ENCODE peak calls at places on chromosomes 12 and 14, in eight cellular contexts. V is stomach, L is HepG2, P is transverse colon, G is GM12878, T is vagina, W is K562, O is sigmoid colon. Z is an unnamed sample. For H3K4me1, the result is how much of the 10 kb centered on the place peaks cover.

GRCh38 chr12:104055686-104056388 is 5.8 kb upstream of the GLT8D2 start:
- DNase-seq in V (peak), T (no peak), W (no peak), O (peak), P (peak), G (no peak), L (no peak), Z (no peak)

GRCh38 chr12:121825041-121825523 is 21.3 kb downstream of the SETD1B start:
- DNase-seq in L (no peak), W (no peak), T (no peak), O (peak), V (no peak), P (no peak), G (no peak), Z (no peak)

GRCh38 chr12:74889563-74890236 is 319.9 kb downstream of the KCNC2 start:
- DNase-seq in P (no peak), L (no peak), O (no peak), V (no peak), W (no peak), T (no peak), G (no peak), Z (no peak)

GRCh38 chr12:92597118-92597517 is 105.7 kb upstream of the PLEKHG7 start:
- DNase-seq in O (no peak), T (no peak), W (no peak), L (no peak), V (no peak), G (no peak), P (no peak), Z (no peak)

GRCh38 chr12:29187756-29188155 is 38.7 kb downstream of the FAR2 start:
- DNase-seq in G (no peak), V (no peak), P (no peak), L (no peak), T (no peak), W (no peak), O (no peak), Z (no peak)

GRCh38 chr14:33646692-33647260 is 304.1 kb downstream of the EGLN3 start:
- DNase-seq in O (no peak), V (no peak), T (no peak), W (no peak), P (no peak), G (no peak), L (no peak), Z (no peak)

GRCh38 chr14:76152333-76152681 is 585 bp downstream of the GPATCH2L start:
- DNase-seq in V (peak), W (peak), L (peak), T (no peak), P (peak), O (peak), G (peak), Z (peak)

GRCh38 chr14:52352546-52352945 is 38.4 kb downstream of the PTGER2 start:
- DNase-seq in P (no peak), G (no peak), V (no peak), T (no peak), W (no peak), O (no peak), L (no peak), Z (no peak)

GRCh38 chr14:105069887-105070759 is 4.9 kb upstream of the GPR132 start:
- DNase-seq in G (peak), P (no peak), W (peak), V (no peak), L (no peak), O (peak), T (no peak), Z (peak)

GRCh38 chr12:93632383-93632782 is 44.8 kb upstream of the CRADD start:
- DNase-seq in W (no peak), P (no peak), O (no peak), G (no peak), T (no peak), V (no peak), L (no peak), Z (no peak)

GRCh38 chr14:100726467-100726811 is 253 bp upstream of the DLK1 start:
- DNase-seq in V (no peak), P (no peak), O (no peak), G (no peak), T (no peak), W (no peak), L (no peak), Z (no peak)

GRCh38 chr14:90664911-90665695 is 151.1 kb downstream of the TTC7B start:
- DNase-seq in O (no peak), T (no peak), L (no peak), W (no peak), G (no peak), V (no peak), P (no peak), Z (no peak)

GRCh38 chr14:89013098-89013504 is 188.7 kb downstream of the TTC8 start:
- DNase-seq in L (peak), O (no peak), P (peak), T (no peak), V (peak), G (no peak), W (peak), Z (no peak)

GRCh38 chr12:14417717-14418116 is 52.2 kb downstream of the ATF7IP start:
- DNase-seq in L (peak), P (peak), T (no peak), W (peak), O (peak), V (peak), G (no peak), Z (peak)

DNA sequence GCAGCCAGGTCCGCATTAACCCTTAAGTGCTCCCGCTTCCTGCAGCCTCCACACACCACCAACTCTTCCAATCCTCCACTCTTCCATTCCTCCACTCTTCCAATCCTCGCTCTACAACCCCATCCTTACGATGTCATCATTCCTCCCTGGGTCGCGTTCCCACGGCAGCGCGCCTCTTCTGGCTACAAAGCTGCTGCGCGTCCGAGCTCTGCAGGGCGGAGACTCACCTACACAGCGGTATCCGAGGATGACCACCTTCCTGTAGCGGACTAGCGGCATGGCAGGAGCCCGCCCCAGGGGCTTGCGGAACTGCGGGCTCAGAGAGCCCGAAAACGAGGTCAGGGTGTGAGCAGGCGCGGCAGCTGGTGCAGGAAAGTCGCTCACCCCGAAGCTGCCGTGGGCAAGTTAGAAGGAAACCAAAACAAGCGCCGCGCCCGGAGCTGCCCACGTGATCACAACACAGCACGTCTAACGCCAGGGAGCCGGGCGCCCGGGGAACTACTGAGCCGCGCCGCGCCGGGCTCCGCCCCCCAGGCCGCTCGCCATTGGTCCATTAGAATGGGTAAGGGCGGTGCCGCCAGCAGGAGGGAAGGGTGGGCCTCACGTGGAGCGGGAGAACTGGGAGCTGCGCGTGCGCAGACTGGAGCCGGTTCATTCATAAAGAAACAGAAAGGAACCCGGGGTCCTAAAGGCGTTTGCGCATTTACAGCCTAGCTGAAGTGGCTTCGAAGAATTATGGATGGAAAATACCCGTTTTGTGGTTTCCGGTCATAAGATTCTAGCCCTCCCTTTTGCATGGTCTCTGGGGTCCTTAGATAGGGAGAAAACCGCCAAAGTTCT is at the start of gene RHEBL1:
- DNase-seq in O (peak), P (peak), V (peak), T (no peak), G (peak), L (peak), W (peak), Z (peak)
- TF ChIP-seq POLR2A in O (no peak), P (peak), V (no peak), T (no peak), G (peak), L (no peak), W (peak), Z (peak)

GRCh38 chr12:53217049-53217929 is 10.2 kb upstream of the ITGB7 start:
- DNase-seq in V (peak), T (no peak), G (no peak), L (no peak), W (no peak), O (peak), P (peak), Z (peak)
- H3K4me1 ChIP-seq in V (under half), T (half or more), G (under half), L (under half), W (half or more), O (under half), P (under half), Z (half or more)

GRCh38 chr14:22383515-22384166 is 205.4 kb downstream of the DAD1 start:
- DNase-seq in T (no peak), L (no peak), P (peak), O (no peak), G (peak), V (peak), W (no peak), Z (no peak)
- TF ChIP-seq POLR2AphosphoS5 in T (no peak), L (no peak), P (no peak), O (no peak), G (peak), V (no peak), W (no peak), Z (no peak)

GRCh38 chr12:108724890-108725151 is 6.5 kb downstream of the CORO1C start:
- DNase-seq in P (no peak), L (no peak), V (no peak), G (no peak), O (no peak), T (no peak), W (no peak), Z (no peak)
- TF ChIP-seq POLR2A in P (no peak), L (no peak), V (no peak), G (no peak), O (no peak), T (no peak), W (no peak), Z (no peak)

GRCh38 chr12:128138125-128138524 is 128.8 kb upstream of the TMEM132C start:
- DNase-seq in W (no peak), V (no peak), T (no peak), L (no peak), G (no peak), P (no peak), O (no peak), Z (no peak)
- H3K4me1 ChIP-seq in W (under half), V (under half), T (under half), L (under half), G (under half), P (under half), O (under half), Z (under half)

DNA sequence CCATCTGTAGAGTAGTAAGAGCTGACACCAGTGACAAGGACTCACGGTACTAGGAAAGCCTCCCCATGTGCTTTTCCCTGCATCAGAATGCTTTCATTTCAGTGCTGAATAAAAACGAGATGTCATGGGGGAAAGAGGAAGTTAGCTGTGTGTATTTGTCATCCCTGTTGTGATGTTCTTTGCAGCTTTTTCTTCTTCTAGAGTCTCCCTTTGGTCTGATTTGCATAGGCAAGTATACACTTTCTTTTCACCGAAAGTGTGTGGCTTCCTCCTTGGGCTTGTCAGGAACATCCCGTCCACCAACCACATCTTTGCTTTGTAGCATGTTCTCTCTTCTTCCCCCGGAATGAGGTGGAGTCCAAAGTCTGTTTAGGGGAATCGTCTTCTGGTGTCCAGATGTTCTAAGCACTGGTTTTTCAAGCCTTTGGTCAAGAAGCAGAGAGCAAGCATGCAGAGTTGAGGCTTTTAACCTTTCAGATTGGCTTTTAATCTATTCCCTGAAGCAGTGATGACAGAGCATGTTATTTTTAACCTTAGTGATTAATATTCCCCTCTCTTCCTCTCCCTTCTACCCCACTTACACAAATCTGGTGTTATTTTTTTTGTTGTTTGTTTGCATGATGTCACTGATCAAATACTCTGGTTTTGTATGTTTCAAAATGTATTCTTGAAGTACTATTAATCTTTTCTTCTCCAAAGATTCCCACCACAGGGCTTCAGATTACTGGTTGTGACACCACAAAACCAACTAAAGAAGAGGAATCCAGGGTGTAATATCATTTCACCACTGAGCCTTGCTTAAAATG is 163.4 kb downstream of the SAMD4A start:
- DNase-seq in V (no peak), T (no peak), G (peak), O (no peak), W (peak), P (peak), L (no peak), Z (no peak)
- TF ChIP-seq POLR2AphosphoS5 in V (peak), T (no peak), G (no peak), O (no peak), W (no peak), P (no peak), L (no peak), Z (no peak)

GRCh38 chr14:103552811-103553210 is 9.6 kb downstream of the BAG5 start:
- DNase-seq in L (no peak), O (no peak), P (peak), T (no peak), V (no peak), W (no peak), G (no peak), Z (no peak)

GRCh38 chr14:103550451-103551337 is 11.8 kb downstream of the BAG5 start:
- DNase-seq in T (no peak), L (no peak), V (no peak), W (no peak), P (no peak), G (no peak), O (peak), Z (peak)

GRCh38 chr14:103549361-103550311 is 12.8 kb downstream of the BAG5 start:
- DNase-seq in G (no peak), L (peak), P (no peak), T (no peak), W (no peak), V (no peak), O (peak), Z (peak)

GRCh38 chr14:103551338-103551762 is 11.1 kb downstream of the BAG5 start:
- DNase-seq in O (peak), P (no peak), W (no peak), T (no peak), V (no peak), L (no peak), G (no peak), Z (peak)

DNA sequence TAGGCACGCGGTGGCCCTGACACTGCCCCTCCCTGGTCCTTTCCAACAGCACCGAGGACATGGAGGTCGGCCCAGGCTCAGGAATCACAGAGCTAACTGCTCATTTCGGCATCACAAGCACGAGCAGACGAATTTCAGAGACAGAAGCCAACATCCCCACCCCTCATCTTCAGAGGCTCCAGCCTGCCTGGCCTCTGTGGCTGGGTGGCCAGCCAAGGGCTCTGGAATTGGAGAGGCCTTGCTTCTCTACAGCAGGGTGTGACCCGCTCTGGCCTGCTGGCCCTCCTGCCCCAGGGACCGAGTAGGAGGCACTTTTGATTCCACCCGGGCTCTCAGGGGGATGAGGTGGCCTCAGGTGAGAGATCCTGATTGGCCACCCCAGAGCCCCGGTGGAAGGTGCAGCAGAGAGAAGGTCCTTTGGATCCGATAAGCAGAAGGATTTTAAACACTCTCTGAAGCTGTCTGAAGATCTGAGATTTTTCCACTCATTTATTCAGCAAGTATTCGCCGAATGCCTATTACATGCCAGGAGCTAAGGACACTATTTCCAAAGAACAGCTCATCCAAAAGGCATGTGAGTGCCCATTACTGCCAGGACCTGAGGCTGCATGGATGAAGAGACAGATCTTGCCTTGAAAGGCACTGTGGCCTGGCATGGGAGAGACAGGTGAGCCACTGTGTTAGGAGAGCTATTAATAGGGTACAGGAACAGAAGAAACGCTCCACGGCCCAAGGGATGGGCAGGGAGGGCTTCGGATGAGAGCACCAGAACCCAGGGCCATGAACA is 10.3 kb downstream of the BAG5 start:
- DNase-seq in T (no peak), P (no peak), V (no peak), W (no peak), L (no peak), O (peak), G (no peak), Z (no peak)
- TF ChIP-seq POLR2A in T (no peak), P (no peak), V (no peak), W (no peak), L (no peak), O (no peak), G (no peak), Z (no peak)

GRCh38 chr12:11834925-11835324 is 185.5 kb downstream of the ETV6 start:
- DNase-seq in O (no peak), W (no peak), P (no peak), G (no peak), V (no peak), L (no peak), T (no peak), Z (no peak)
- H3K4me1 ChIP-seq in O (under half), W (under half), P (half or more), G (half or more), V (under half), L (under half), T (half or more), Z (half or more)

GRCh38 chr12:7129647-7130536 is at the start of gene CLSTN3:
- DNase-seq in T (no peak), W (peak), P (peak), G (peak), L (peak), O (peak), V (peak), Z (peak)
- TF ChIP-seq POLR2AphosphoS5 in T (no peak), W (peak), P (peak), G (no peak), L (peak), O (peak), V (no peak), Z (peak)

GRCh38 chr14:93206793-93207467 is at the start of the genes GON7 and UBR7:
- DNase-seq in T (peak), G (peak), W (peak), O (peak), V (peak), L (peak), P (peak), Z (peak)
- TF ChIP-seq POLR2A in T (no peak), G (peak), W (peak), O (peak), V (no peak), L (peak), P (peak), Z (no peak)

Z was measured in spleen.